ENCODE peak calls at places on chromosomes 3 and 15, in seven cellular contexts. A, G, T, M, E, N and U are unnamed samples.

GRCh38 chr3:36405193-36405592 is 24.9 kb downstream of the STAC start:
- DNase-seq in A (no peak), T (no peak), N (no peak), E (no peak), M (no peak), G (no peak), U (no peak)

GRCh38 chr3:144127700-144128099 is 156.1 kb downstream of the DIPK2A start:
- DNase-seq in E (no peak), N (no peak), G (no peak), T (no peak), M (no peak), A (no peak), U (peak; percentile 52)

GRCh38 chr3:156332304-156332703 is 211.9 kb downstream of the KCNAB1 start:
- DNase-seq in N (no peak), M (no peak), G (no peak), E (no peak), T (no peak), A (no peak), U (no peak)

GRCh38 chr3:13479332-13479581 is 849 bp upstream of the HDAC11 start:
- DNase-seq in E (no peak), G (no peak), N (peak; percentile 55), M (no peak), A (peak; percentile 59), T (no peak), U (no peak)

GRCh38 chr15:61099030-61099800 is 129.9 kb downstream of the RORA start:
- DNase-seq in M (no peak), E (no peak), T (no peak), A (no peak), N (no peak), G (no peak), U (no peak)

GRCh38 chr3:58994746-58995330 is 55.0 kb downstream of the CFAP20DC start:
- DNase-seq in N (peak; percentile 39), G (peak; percentile 60), T (peak; percentile 71), A (peak; percentile 52), E (peak; percentile 23), M (peak; percentile 5), U (peak; percentile 76)

GRCh38 chr3:178517665-178518366 is 18.4 kb upstream of the KCNMB2 start:
- DNase-seq in T (no peak), M (no peak), A (no peak), E (no peak), N (no peak), G (no peak), U (no peak)

GRCh38 chr3:1962531-1963090 is 136.1 kb upstream of the CNTN4 start:
- DNase-seq in N (no peak), A (no peak), G (no peak), T (no peak), M (no peak), E (no peak), U (peak; percentile 8)

GRCh38 chr3:54939591-54940300 is 11.9 kb upstream of the LRTM1 start:
- DNase-seq in E (no peak), T (no peak), G (no peak), M (no peak), A (no peak), N (no peak), U (no peak)

GRCh38 chr15:100042558-100042957 is 299.2 kb downstream of the ADAMTS17 start:
- DNase-seq in A (no peak), G (no peak), N (no peak), M (no peak), E (no peak), T (no peak), U (no peak)

DNA sequence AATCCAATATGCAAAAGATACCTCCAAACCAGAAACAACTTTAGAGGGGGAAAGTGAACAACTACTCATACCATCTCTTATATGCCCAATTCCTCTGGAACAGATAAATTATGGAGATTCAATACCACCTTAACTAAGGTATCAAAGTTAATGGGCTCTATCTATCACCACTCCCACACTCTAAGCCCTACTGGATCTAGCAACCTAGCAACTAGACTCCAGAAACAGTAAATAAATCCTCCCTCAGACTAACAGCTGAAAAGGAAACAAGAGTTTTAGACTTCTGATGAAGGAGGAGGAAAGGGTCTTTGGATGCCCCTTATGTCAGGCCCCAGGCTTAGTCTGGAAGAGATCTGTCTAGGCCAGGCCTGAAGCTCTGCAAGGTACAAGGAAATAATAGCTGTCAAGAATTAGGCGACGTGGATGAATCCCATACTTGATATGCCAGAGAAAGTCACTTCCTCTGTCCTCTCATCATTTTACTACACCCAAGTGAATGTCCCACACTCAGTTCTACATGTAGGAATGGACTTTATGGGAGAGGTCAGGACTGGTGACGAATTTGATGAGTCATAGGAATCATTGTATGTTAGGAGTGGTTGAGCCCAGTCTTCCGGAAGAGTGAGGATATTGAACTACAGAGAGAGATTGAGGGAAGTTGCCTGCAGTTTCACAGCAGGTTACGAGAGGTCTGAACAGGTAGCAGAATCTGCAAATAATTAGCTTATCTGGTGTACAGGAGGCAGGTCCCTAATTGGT is 113.8 kb downstream of the AKAP13 start:
- DNase-seq in M (no peak), N (no peak), G (peak; percentile 93), E (no peak), T (peak; percentile 1), A (no peak), U (no peak)
- TF ChIP-seq JUND in M (no peak), N (no peak), G (peak; percentile 97), E (no peak), T (no peak), A (no peak), U (no peak)

GRCh38 chr3:120350431-120350941 is 1.3 kb upstream of the LRRC58 start:
- DNase-seq in A (no peak), M (no peak), G (no peak), E (no peak), T (peak; percentile 53), N (peak; percentile 50), U (no peak)

GRCh38 chr3:120348981-120349818 is at the start of gene LRRC58:
- DNase-seq in E (peak; percentile 56), M (peak; percentile 31), A (peak; percentile 95), G (peak; percentile 93), N (peak; percentile 81), T (peak; percentile 91), U (peak; percentile 97)

GRCh38 chr3:120352017-120352416 is 2.9 kb upstream of the LRRC58 start:
- DNase-seq in N (no peak), M (no peak), A (no peak), G (no peak), T (no peak), E (no peak), U (no peak)

GRCh38 chr3:120348065-120348980 is 831 bp downstream of the LRRC58 start:
- DNase-seq in A (peak; percentile 36), E (no peak), T (no peak), N (peak; percentile 6), M (peak; percentile 46), G (no peak), U (peak; percentile 15)

DNA sequence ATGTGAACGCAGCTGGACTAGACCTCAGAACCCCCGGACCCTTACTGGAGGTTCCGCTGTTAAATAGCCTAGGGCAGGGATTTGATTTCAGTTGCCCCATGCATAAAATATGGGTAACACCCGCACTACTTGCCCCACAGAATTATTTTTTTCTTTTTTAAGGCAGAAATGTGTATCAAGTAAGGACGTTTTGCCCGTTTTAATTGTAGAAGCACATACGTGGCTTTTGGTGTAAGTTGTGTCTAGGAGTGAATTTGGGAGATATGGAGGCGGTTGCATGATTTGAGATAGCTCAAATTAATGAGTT is 618 bp upstream of the LRRC58 start:
- DNase-seq in M (no peak), A (no peak), T (no peak), E (no peak), N (no peak), G (no peak), U (no peak)
- TF ChIP-seq JUND in M (no peak), A (no peak), T (no peak), E (no peak), N (no peak), G (no peak), U (no peak)

GRCh38 chr3:69435274-69436262 is 49.7 kb upstream of the FRMD4B start:
- DNase-seq in T (no peak), E (no peak), M (no peak), G (no peak), A (no peak), N (no peak), U (no peak)
- TF ChIP-seq JUND in T (no peak), E (no peak), M (no peak), G (no peak), A (no peak), N (no peak), U (no peak)

GRCh38 chr15:60076582-60077263 is 72.6 kb downstream of the FOXB1 start:
- DNase-seq in T (no peak), E (no peak), A (no peak), G (no peak), N (no peak), M (no peak), U (no peak)

GRCh38 chr15:60079210-60079609 is 75.1 kb downstream of the FOXB1 start:
- DNase-seq in E (no peak), N (no peak), G (no peak), M (no peak), A (no peak), T (no peak), U (no peak)

GRCh38 chr15:60074181-60074885 is 70.2 kb downstream of the FOXB1 start:
- DNase-seq in N (no peak), M (no peak), G (no peak), T (no peak), E (no peak), A (no peak), U (no peak)

GRCh38 chr15:60076055-60076454 is 71.9 kb downstream of the FOXB1 start:
- DNase-seq in M (no peak), G (no peak), E (no peak), N (no peak), A (no peak), T (no peak), U (no peak)

GRCh38 chr15:60077581-60078359 is 73.7 kb downstream of the FOXB1 start:
- DNase-seq in N (no peak), A (no peak), M (no peak), E (no peak), G (no peak), T (no peak), U (no peak)
- TF ChIP-seq JUND in N (no peak), A (no peak), M (no peak), E (no peak), G (no peak), T (no peak), U (no peak)

GRCh38 chr15:62344806-62345539 is 179.9 kb upstream of the C2CD4B start:
- DNase-seq in A (peak; percentile 76), T (peak; percentile 77), M (peak; percentile 60), E (peak; percentile 56), G (peak; percentile 86), N (peak; percentile 77), U (peak; percentile 84)
- TF ChIP-seq JUND in A (no peak), T (no peak), M (no peak), E (no peak), G (no peak), N (no peak), U (no peak)

GRCh38 chr15:42283671-42284070 is 10.4 kb upstream of the TMEM87A start:
- DNase-seq in A (no peak), E (no peak), M (no peak), G (no peak), N (no peak), T (no peak), U (no peak)
- TF ChIP-seq JUND in A (no peak), E (no peak), M (no peak), G (no peak), N (no peak), T (no peak), U (no peak)